ENCODE peak calls at places on chromosomes 13 and 19, in eight cellular contexts. J, H, I, P, S, V, L and X are unnamed samples.

GRCh38 chr13:69199664-69200063 is 908.0 kb upstream of the ATXN8OS start:
- DNase-seq in P (no peak), L (no peak), S (no peak), I (no peak), J (no peak), V (peak; percentile 58), H (no peak), X (no peak)

GRCh38 chr19:13881231-13881691 is 4.3 kb downstream of the NANOS3 start:
- DNase-seq in L (no peak), J (no peak), V (peak; percentile 85), H (no peak), P (no peak), I (no peak), S (no peak), X (no peak)

GRCh38 chr13:41428155-41428554 is 29.2 kb upstream of the RGCC start:
- DNase-seq in P (no peak), J (no peak), S (no peak), I (peak; percentile 20), H (no peak), L (no peak), V (peak; percentile 63), X (peak; percentile 69)

GRCh38 chr19:44924243-44924725 is 9.9 kb downstream of the APOC1 start:
- DNase-seq in L (no peak), S (no peak), V (no peak), J (no peak), I (no peak), H (no peak), P (no peak), X (no peak)

GRCh38 chr13:97214921-97215320 is 7.2 kb upstream of the MBNL2 start:
- DNase-seq in V (no peak), I (no peak), H (no peak), L (no peak), J (no peak), P (no peak), S (no peak), X (no peak)

GRCh38 chr13:100581030-100581429 is 7.6 kb downstream of the GGACT start:
- DNase-seq in H (no peak), S (no peak), I (no peak), V (no peak), P (no peak), L (no peak), J (no peak), X (no peak)

GRCh38 chr13:114118763-114119123 is 13.7 kb downstream of the RASA3 start:
- DNase-seq in H (no peak), V (no peak), I (no peak), S (no peak), L (no peak), P (no peak), J (no peak), X (no peak)

GRCh38 chr13:43058318-43058674 is 34.9 kb downstream of the DNAJC15 start:
- DNase-seq in L (no peak), V (peak; percentile 65), J (no peak), I (no peak), S (no peak), P (no peak), H (no peak), X (no peak)

GRCh38 chr13:105991622-105992254 is 543.7 kb downstream of the EFNB2 start:
- DNase-seq in L (no peak), S (peak; percentile 31), P (no peak), V (no peak), I (no peak), H (no peak), J (no peak), X (no peak)

GRCh38 chr19:10654610-10655456 is 687 bp downstream of the ILF3 start:
- DNase-seq in P (no peak), J (peak; percentile 79), S (no peak), L (no peak), I (peak; percentile 56), H (peak; percentile 45), V (peak; percentile 91), X (peak; percentile 57)

GRCh38 chr13:26307701-26308100 is 53.8 kb downstream of the CDK8 start:
- DNase-seq in S (no peak), H (no peak), V (no peak), L (no peak), J (no peak), I (no peak), P (no peak), X (no peak)

GRCh38 chr13:110126391-110126961 is 180.5 kb downstream of the COL4A1 start:
- DNase-seq in H (no peak), V (peak; percentile 87), S (no peak), P (peak; percentile 75), J (peak; percentile 40), I (no peak), L (no peak), X (no peak)